ENCODE peak calls at places on chromosome 13, in four cellular contexts. One of them, this sample, is unnamed.

GRCh38 chr13:112242777-112243176 is 133.4 kb upstream of the SPACA7 start:
- DNase-seq in stimulated activated CD4-positive, alpha-beta T cell treated with anti-CD3 and anti-CD28 coated beads, Interleukin-2, amount 100 ng/mL, for 48 hours: no peak
- DNase-seq in amniotic stem cell: no peak
- DNase-seq in GM20000: no peak
- DNase-seq in this sample: no peak

GRCh38 chr13:72346716-72347115 is 380.7 kb downstream of the MZT1 start:
- DNase-seq in GM20000: no peak
- DNase-seq in amniotic stem cell: no peak
- DNase-seq in stimulated activated CD4-positive, alpha-beta T cell treated with anti-CD3 and anti-CD28 coated beads, Interleukin-2, amount 100 ng/mL, for 48 hours: no peak
- DNase-seq in this sample: no peak

GRCh38 chr13:36673838-36674326 is at the start of gene SERTM1:
- DNase-seq in GM20000: no peak
- DNase-seq in amniotic stem cell: no peak
- DNase-seq in stimulated activated CD4-positive, alpha-beta T cell treated with anti-CD3 and anti-CD28 coated beads, Interleukin-2, amount 100 ng/mL, for 48 hours: no peak
- DNase-seq in this sample: no peak

GRCh38 chr13:23488442-23488841 is 54.9 kb upstream of the SACS start:
- DNase-seq in amniotic stem cell: no peak
- DNase-seq in GM20000: no peak
- DNase-seq in stimulated activated CD4-positive, alpha-beta T cell treated with anti-CD3 and anti-CD28 coated beads, Interleukin-2, amount 100 ng/mL, for 48 hours: no peak
- DNase-seq in this sample: no peak

GRCh38 chr13:28492527-28493367 is 2.2 kb downstream of the FLT1 start:
- DNase-seq in GM20000: peak; percentile 42
- DNase-seq in amniotic stem cell: no peak
- DNase-seq in stimulated activated CD4-positive, alpha-beta T cell treated with anti-CD3 and anti-CD28 coated beads, Interleukin-2, amount 100 ng/mL, for 48 hours: peak; percentile 21
- DNase-seq in this sample: no peak

GRCh38 chr13:24040835-24041234 is 119.7 kb upstream of the SPATA13 start:
- DNase-seq in GM20000: no peak
- DNase-seq in stimulated activated CD4-positive, alpha-beta T cell treated with anti-CD3 and anti-CD28 coated beads, Interleukin-2, amount 100 ng/mL, for 48 hours: no peak
- DNase-seq in amniotic stem cell: no peak
- DNase-seq in this sample: no peak

GRCh38 chr13:50208826-50209335 is 193.6 kb downstream of the KCNRG start:
- DNase-seq in stimulated activated CD4-positive, alpha-beta T cell treated with anti-CD3 and anti-CD28 coated beads, Interleukin-2, amount 100 ng/mL, for 48 hours: no peak
- DNase-seq in GM20000: peak; percentile 21
- DNase-seq in amniotic stem cell: no peak
- DNase-seq in this sample: peak; percentile 6

GRCh38 chr13:41568990-41569387 is 111.6 kb downstream of the RGCC start:
- DNase-seq in amniotic stem cell: peak; percentile 9
- DNase-seq in stimulated activated CD4-positive, alpha-beta T cell treated with anti-CD3 and anti-CD28 coated beads, Interleukin-2, amount 100 ng/mL, for 48 hours: no peak
- DNase-seq in GM20000: no peak
- DNase-seq in this sample: no peak

GRCh38 chr13:106083620-106084350 is 451.7 kb downstream of the EFNB2 start:
- DNase-seq in amniotic stem cell: peak; percentile 0
- DNase-seq in stimulated activated CD4-positive, alpha-beta T cell treated with anti-CD3 and anti-CD28 coated beads, Interleukin-2, amount 100 ng/mL, for 48 hours: peak; percentile 2
- DNase-seq in GM20000: peak; percentile 26
- DNase-seq in this sample: peak; percentile 34

GRCh38 chr13:23845309-23845708 is 43.9 kb downstream of the MIPEP start:
- DNase-seq in stimulated activated CD4-positive, alpha-beta T cell treated with anti-CD3 and anti-CD28 coated beads, Interleukin-2, amount 100 ng/mL, for 48 hours: no peak
- DNase-seq in amniotic stem cell: no peak
- DNase-seq in GM20000: no peak
- DNase-seq in this sample: peak; percentile 23

GRCh38 chr13:21033224-21033855 is 28.0 kb downstream of the LATS2 start:
- DNase-seq in amniotic stem cell: no peak
- DNase-seq in GM20000: no peak
- DNase-seq in stimulated activated CD4-positive, alpha-beta T cell treated with anti-CD3 and anti-CD28 coated beads, Interleukin-2, amount 100 ng/mL, for 48 hours: no peak
- DNase-seq in this sample: no peak

GRCh38 chr13:110471156-110471832 is 90.2 kb downstream of the RAB20 start:
- DNase-seq in amniotic stem cell: no peak
- DNase-seq in GM20000: peak; percentile 58
- DNase-seq in stimulated activated CD4-positive, alpha-beta T cell treated with anti-CD3 and anti-CD28 coated beads, Interleukin-2, amount 100 ng/mL, for 48 hours: no peak
- DNase-seq in this sample: peak; percentile 71

GRCh38 chr13:20672772-20673171 is 30.7 kb upstream of the IL17D start:
- DNase-seq in GM20000: no peak
- DNase-seq in stimulated activated CD4-positive, alpha-beta T cell treated with anti-CD3 and anti-CD28 coated beads, Interleukin-2, amount 100 ng/mL, for 48 hours: no peak
- DNase-seq in amniotic stem cell: no peak
- DNase-seq in this sample: no peak

GRCh38 chr13:110924639-110924934 is 9.7 kb upstream of the ANKRD10 start:
- DNase-seq in stimulated activated CD4-positive, alpha-beta T cell treated with anti-CD3 and anti-CD28 coated beads, Interleukin-2, amount 100 ng/mL, for 48 hours: no peak
- DNase-seq in amniotic stem cell: no peak
- DNase-seq in GM20000: no peak
- DNase-seq in this sample: no peak

GRCh38 chr13:26036383-26036782 is 15.4 kb downstream of the SHISA2 start:
- DNase-seq in amniotic stem cell: no peak
- DNase-seq in GM20000: no peak
- DNase-seq in stimulated activated CD4-positive, alpha-beta T cell treated with anti-CD3 and anti-CD28 coated beads, Interleukin-2, amount 100 ng/mL, for 48 hours: no peak
- DNase-seq in this sample: no peak

GRCh38 chr13:49602005-49602404 is 16.6 kb upstream of the RCBTB1 start:
- DNase-seq in GM20000: no peak
- DNase-seq in amniotic stem cell: no peak
- DNase-seq in stimulated activated CD4-positive, alpha-beta T cell treated with anti-CD3 and anti-CD28 coated beads, Interleukin-2, amount 100 ng/mL, for 48 hours: no peak
- DNase-seq in this sample: no peak

GRCh38 chr13:76621726-76622125 is 264.5 kb downstream of the KCTD12 start:
- DNase-seq in amniotic stem cell: no peak
- DNase-seq in stimulated activated CD4-positive, alpha-beta T cell treated with anti-CD3 and anti-CD28 coated beads, Interleukin-2, amount 100 ng/mL, for 48 hours: no peak
- DNase-seq in GM20000: no peak
- DNase-seq in this sample: no peak

GRCh38 chr13:25171517-25172302 is at the start of gene AMER2:
- DNase-seq in stimulated activated CD4-positive, alpha-beta T cell treated with anti-CD3 and anti-CD28 coated beads, Interleukin-2, amount 100 ng/mL, for 48 hours: no peak
- DNase-seq in GM20000: peak; percentile 59
- DNase-seq in amniotic stem cell: no peak
- DNase-seq in this sample: peak; percentile 22

GRCh38 chr13:33050161-33050560 is 33.9 kb downstream of the KL start:
- DNase-seq in amniotic stem cell: no peak
- DNase-seq in GM20000: no peak
- DNase-seq in stimulated activated CD4-positive, alpha-beta T cell treated with anti-CD3 and anti-CD28 coated beads, Interleukin-2, amount 100 ng/mL, for 48 hours: no peak
- DNase-seq in this sample: no peak

GRCh38 chr13:45602183-45602582 is 13.4 kb downstream of the ERICH6B start:
- DNase-seq in amniotic stem cell: no peak
- DNase-seq in stimulated activated CD4-positive, alpha-beta T cell treated with anti-CD3 and anti-CD28 coated beads, Interleukin-2, amount 100 ng/mL, for 48 hours: no peak
- DNase-seq in GM20000: no peak
- DNase-seq in this sample: no peak

GRCh38 chr13:21785990-21786389 is 115.1 kb downstream of the FGF9 start:
- DNase-seq in amniotic stem cell: no peak
- DNase-seq in stimulated activated CD4-positive, alpha-beta T cell treated with anti-CD3 and anti-CD28 coated beads, Interleukin-2, amount 100 ng/mL, for 48 hours: no peak
- DNase-seq in GM20000: no peak
- DNase-seq in this sample: no peak

GRCh38 chr13:45142440-45143345 is 22.4 kb downstream of the GTF2F2 start:
- DNase-seq in GM20000: no peak
- DNase-seq in stimulated activated CD4-positive, alpha-beta T cell treated with anti-CD3 and anti-CD28 coated beads, Interleukin-2, amount 100 ng/mL, for 48 hours: no peak
- DNase-seq in amniotic stem cell: no peak
- DNase-seq in this sample: no peak

GRCh38 chr13:43227721-43228120 is 204.3 kb downstream of the DNAJC15 start:
- DNase-seq in amniotic stem cell: no peak
- DNase-seq in stimulated activated CD4-positive, alpha-beta T cell treated with anti-CD3 and anti-CD28 coated beads, Interleukin-2, amount 100 ng/mL, for 48 hours: no peak
- DNase-seq in GM20000: no peak
- DNase-seq in this sample: no peak

GRCh38 chr13:31755803-31756212 is 16.5 kb downstream of the RXFP2 start:
- DNase-seq in amniotic stem cell: no peak
- DNase-seq in stimulated activated CD4-positive, alpha-beta T cell treated with anti-CD3 and anti-CD28 coated beads, Interleukin-2, amount 100 ng/mL, for 48 hours: no peak
- DNase-seq in GM20000: no peak
- DNase-seq in this sample: no peak

GRCh38 chr13:84651288-84651687 is 769.0 kb upstream of the SLITRK1 start:
- DNase-seq in amniotic stem cell: no peak
- DNase-seq in stimulated activated CD4-positive, alpha-beta T cell treated with anti-CD3 and anti-CD28 coated beads, Interleukin-2, amount 100 ng/mL, for 48 hours: no peak
- DNase-seq in GM20000: no peak
- DNase-seq in this sample: no peak

GRCh38 chr13:38542601-38543000 is 144.3 kb upstream of the FREM2 start:
- DNase-seq in stimulated activated CD4-positive, alpha-beta T cell treated with anti-CD3 and anti-CD28 coated beads, Interleukin-2, amount 100 ng/mL, for 48 hours: no peak
- DNase-seq in amniotic stem cell: no peak
- DNase-seq in GM20000: no peak
- DNase-seq in this sample: no peak

GRCh38 chr13:93151277-93151676 is 75.3 kb upstream of the GPC6 start:
- DNase-seq in stimulated activated CD4-positive, alpha-beta T cell treated with anti-CD3 and anti-CD28 coated beads, Interleukin-2, amount 100 ng/mL, for 48 hours: no peak
- DNase-seq in GM20000: no peak
- DNase-seq in amniotic stem cell: peak; percentile 6
- DNase-seq in this sample: no peak

This sample was measured in GM12865.